ENCODE peak calls at places on chromosomes 2 and 18, in four cellular contexts. J is K562, F is GM12878, G is A549. E is an unnamed sample.
A peak's percentile ranks its signal among the peaks of the same experiment; 100 is the strongest.

GRCh38 chr2:26591619-26592505 is 49.3 kb downstream of the CIB4 start:
- DNase-seq in J (no peak), F (no peak), G (no peak), E (no peak)

GRCh38 chr2:25894135-25894830 is 16.0 kb upstream of the ASXL2 start:
- DNase-seq in J (no peak), F (no peak), G (no peak), E (peak; percentile 56)

GRCh38 chr2:27849558-27849957 is 40.6 kb downstream of the RBKS start:
- DNase-seq in J (no peak), F (no peak), G (no peak), E (peak; percentile 53)

GRCh38 chr18:3451989-3452749 is 2.2 kb downstream of the TGIF1 start:
- DNase-seq in J (peak; percentile 80), F (no peak), G (no peak), E (peak; percentile 69)

GRCh38 chr2:8002765-8003393 is 679.0 kb upstream of the ID2 start:
- DNase-seq in J (peak; percentile 5), F (peak; percentile 80), G (no peak), E (no peak)

GRCh38 chr2:152558174-152559091 is 158.8 kb downstream of the PRPF40A start:
- DNase-seq in J (no peak), F (no peak), G (no peak), E (peak; percentile 94)

GRCh38 chr2:168237741-168238140 is 9.7 kb downstream of the STK39 start:
- DNase-seq in J (no peak), F (no peak), G (no peak), E (peak; percentile 82)

GRCh38 chr2:214995409-214995808 is 143.0 kb downstream of the ABCA12 start:
- DNase-seq in J (no peak), F (no peak), G (no peak), E (no peak)

GRCh38 chr18:32351014-32351413 is 119.7 kb downstream of the GAREM1 start:
- DNase-seq in J (no peak), F (no peak), G (no peak), E (peak; percentile 26)

GRCh38 chr2:186780701-186781316 is 68.2 kb downstream of the ZSWIM2 start:
- DNase-seq in J (peak; percentile 17), F (no peak), G (peak; percentile 8), E (peak; percentile 19)

GRCh38 chr18:24801011-24801410 is 340.6 kb downstream of the HRH4 start:
- DNase-seq in J (no peak), F (no peak), G (no peak), E (peak; percentile 58)

GRCh38 chr18:27599202-27599829 is 414.2 kb upstream of the CHST9 start:
- DNase-seq in J (peak; percentile 53), F (no peak), G (peak; percentile 11), E (peak; percentile 28)

GRCh38 chr2:109404681-109405080 is 209.1 kb downstream of the SEPTIN10 start:
- DNase-seq in J (no peak), F (no peak), G (no peak), E (no peak)

GRCh38 chr2:10486601-10487079 is 38.5 kb upstream of the ODC1 start:
- DNase-seq in J (no peak), F (no peak), G (no peak), E (no peak)

GRCh38 chr2:52416340-52416739 is 1351.3 kb upstream of the CHAC2 start:
- DNase-seq in J (no peak), F (no peak), G (no peak), E (peak; percentile 33)

GRCh38 chr2:36708119-36708741 is 11.7 kb downstream of the VIT start:
- DNase-seq in J (no peak), F (no peak), G (no peak), E (peak; percentile 17)

GRCh38 chr2:11709293-11709692 is 37.1 kb upstream of the LPIN1 start:
- DNase-seq in J (no peak), F (no peak), G (no peak), E (no peak)

GRCh38 chr18:47775961-47776360 is 154.5 kb downstream of the SMAD2 start:
- DNase-seq in J (peak; percentile 37), F (no peak), G (no peak), E (peak; percentile 21)

GRCh38 chr18:28075501-28075900 is 101.4 kb downstream of the CDH2 start:
- DNase-seq in J (no peak), F (no peak), G (no peak), E (no peak)

GRCh38 chr2:126911111-126911796 is 12.6 kb downstream of the TEX51 start:
- DNase-seq in J (no peak), F (no peak), G (no peak), E (no peak)

GRCh38 chr2:126908721-126909177 is 10.1 kb downstream of the TEX51 start:
- DNase-seq in J (no peak), F (no peak), G (no peak), E (no peak)

GRCh38 chr2:126910637-126911036 is 11.9 kb downstream of the TEX51 start:
- DNase-seq in J (no peak), F (no peak), G (no peak), E (no peak)

GRCh38 chr2:126909366-126909765 is 10.7 kb downstream of the TEX51 start:
- DNase-seq in J (no peak), F (no peak), G (no peak), E (no peak)

DNA sequence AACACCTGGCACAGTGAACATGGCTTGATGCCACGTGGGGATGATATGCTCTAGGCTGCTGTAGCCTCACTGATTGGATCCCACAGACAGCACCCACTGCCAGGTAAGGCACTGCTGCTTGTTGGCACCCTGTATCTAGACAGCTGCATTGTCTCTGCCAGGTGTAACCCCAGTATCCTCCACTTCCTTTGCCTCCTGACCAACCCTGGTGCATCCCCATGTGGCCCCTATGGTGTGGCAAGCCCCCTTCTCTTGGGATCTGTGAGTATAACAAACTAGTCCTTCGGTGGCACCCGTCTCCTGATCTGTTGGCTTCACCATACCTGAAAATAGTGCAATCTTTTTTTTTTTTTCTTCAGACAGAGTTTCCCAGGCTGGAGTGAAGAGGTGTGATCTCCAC is 11.1 kb downstream of the TEX51 start:
- DNase-seq in J (no peak), F (no peak), G (no peak), E (no peak)
- TF ChIP-seq CEBPB in J (no peak), F (no peak), G (no peak), E (no peak)

GRCh38 chr2:241742320-241742939 is 8.0 kb downstream of the D2HGDH start:
- DNase-seq in J (no peak), F (no peak), G (no peak), E (no peak)

GRCh38 chr2:241738040-241738686 is 3.7 kb downstream of the D2HGDH start:
- DNase-seq in J (no peak), F (no peak), G (no peak), E (no peak)

GRCh38 chr2:241739177-241739576 is 4.7 kb downstream of the D2HGDH start:
- DNase-seq in J (no peak), F (no peak), G (no peak), E (no peak)

GRCh38 chr2:241741016-241741415 is 6.6 kb downstream of the D2HGDH start:
- DNase-seq in J (no peak), F (no peak), G (no peak), E (no peak)

GRCh38 chr2:241739651-241740050 is 5.2 kb downstream of the D2HGDH start:
- DNase-seq in J (no peak), F (no peak), G (no peak), E (peak; percentile 86)
- TF ChIP-seq ELK1 in J (no peak), F (no peak), G (no peak), E (no peak)

GRCh38 chr18:76521367-76521766 is 26.3 kb upstream of the ZNF516 start:
- DNase-seq in J (no peak), F (no peak), G (no peak), E (no peak)

GRCh38 chr18:76518543-76519155 is 23.6 kb upstream of the ZNF516 start:
- DNase-seq in J (no peak), F (no peak), G (no peak), E (peak; percentile 31)

GRCh38 chr18:76518073-76518472 is 23.0 kb upstream of the ZNF516 start:
- DNase-seq in J (no peak), F (no peak), G (no peak), E (peak; percentile 32)

GRCh38 chr18:76522104-76522503 is 27.1 kb upstream of the ZNF516 start:
- DNase-seq in J (no peak), F (no peak), G (no peak), E (no peak)

GRCh38 chr18:76519156-76519549 is 24.1 kb upstream of the ZNF516 start:
- DNase-seq in J (no peak), F (no peak), G (no peak), E (no peak)
- H3K4me3 ChIP-seq in J (no peak overlapping the region), F (peak overlapping the region; percentile 68), G (no peak overlapping the region), E (no peak overlapping the region)

GRCh38 chr2:205590759-205591158 is 91.5 kb upstream of the NRP2 start:
- DNase-seq in J (no peak), F (no peak), G (no peak), E (peak; percentile 70)
- TF ChIP-seq CEBPB in J (no peak), F (no peak), G (no peak), E (peak; percentile 38)

GRCh38 chr2:141911485-141912066 is 219.2 kb downstream of the LRP1B start:
- DNase-seq in J (peak; percentile 11), F (no peak), G (no peak), E (peak; percentile 8)
- TF ChIP-seq ELK1 in J (no peak), F (no peak), G (no peak), E (no peak)

DNA sequence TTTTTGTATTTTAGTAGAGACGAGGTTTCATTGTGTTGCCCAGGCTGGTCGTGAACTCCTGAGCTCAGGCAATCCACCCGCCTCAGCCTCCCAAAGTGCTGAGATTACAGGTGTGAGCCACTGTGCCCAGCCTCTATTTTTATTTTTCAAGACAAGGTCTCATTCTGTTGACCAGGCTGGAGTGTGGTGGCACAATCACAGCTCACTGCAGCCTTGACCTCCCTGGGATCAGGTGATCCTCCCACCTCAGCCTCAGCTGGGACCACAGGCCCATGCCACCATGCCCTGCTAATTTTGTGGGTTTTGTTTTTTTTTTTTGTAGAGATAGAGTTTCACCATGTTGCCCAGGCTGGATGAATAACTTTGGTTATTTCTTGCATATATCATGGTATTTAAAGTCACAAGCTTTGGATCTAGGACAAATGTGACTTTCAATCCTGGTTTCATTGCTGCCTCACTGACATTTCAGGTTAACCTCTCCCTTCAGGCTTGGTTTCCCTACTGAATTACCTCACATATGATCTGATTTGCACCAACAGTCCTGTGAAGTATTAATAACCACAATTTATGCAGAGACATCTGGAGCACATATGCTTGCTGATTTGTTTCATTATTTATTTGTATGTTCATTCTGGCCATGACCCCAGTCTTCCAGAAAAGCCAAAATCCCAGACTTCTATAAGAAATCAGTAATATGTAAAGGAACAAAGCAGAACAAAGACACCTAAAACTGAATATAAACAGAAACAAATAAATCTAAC is 17.5 kb upstream of the RAB31 start:
- DNase-seq in J (no peak), F (no peak), G (no peak), E (peak; percentile 67)
- H3K4me3 ChIP-seq in J (no peak overlapping the region), F (no peak overlapping the region), G (no peak overlapping the region), E (no peak overlapping the region)